ENCODE peak calls at places on chromosomes 6 and 20, in six cellular contexts. V, M, L, W, P and S are unnamed samples.
A peak's percentile ranks its signal among the peaks of the same experiment; 100 is the strongest.

GRCh38 chr6:129672883-129673631 is 36.9 kb downstream of the ARHGAP18 start:
- DNase-seq in V (no peak), M (peak; percentile 91), L (no peak), W (no peak), P (peak; percentile 71), S (no peak)

GRCh38 chr20:61120595-61121515 is 131.2 kb upstream of the CDH4 start:
- DNase-seq in V (no peak), M (peak; percentile 65), L (no peak), W (peak; percentile 66), P (peak; percentile 67), S (no peak)

GRCh38 chr6:13554929-13555333 is 19.5 kb upstream of the SIRT5 start:
- DNase-seq in V (no peak), M (peak; percentile 59), L (peak; percentile 51), W (no peak), P (peak; percentile 15), S (no peak)

GRCh38 chr6:43856005-43856765 is 86.2 kb downstream of the VEGFA start:
- DNase-seq in V (peak; percentile 74), M (peak; percentile 42), L (peak; percentile 72), W (peak; percentile 86), P (peak; percentile 45), S (no peak)

GRCh38 chr6:83708970-83709747 is at the start of gene SNAP91:
- DNase-seq in V (peak; percentile 95), M (peak; percentile 9), L (no peak), W (no peak), P (no peak), S (no peak)

GRCh38 chr20:31594558-31595379 is 10.3 kb upstream of the ID1 start:
- DNase-seq in V (no peak), M (no peak), L (peak; percentile 58), W (peak; percentile 81), P (no peak), S (no peak)

GRCh38 chr20:19918965-19919329 is 98.2 kb upstream of the NAA20 start:
- DNase-seq in V (no peak), M (no peak), L (no peak), W (no peak), P (peak; percentile 61), S (no peak)

GRCh38 chr6:36715469-36715868 is 17.8 kb downstream of the RAB44 start:
- DNase-seq in V (no peak), M (no peak), L (peak; percentile 46), W (no peak), P (no peak), S (no peak)

GRCh38 chr6:110319843-110320242 is 38.3 kb downstream of the METTL24 start:
- DNase-seq in V (no peak), M (no peak), L (no peak), W (no peak), P (no peak), S (no peak)

GRCh38 chr20:33373735-33374605 is 27.3 kb downstream of the CDK5RAP1 start:
- DNase-seq in V (no peak), M (peak; percentile 66), L (no peak), W (peak; percentile 29), P (peak; percentile 73), S (peak; percentile 46)

GRCh38 chr20:54622338-54623280 is 147.2 kb downstream of the DOK5 start:
- DNase-seq in V (no peak), M (peak; percentile 65), L (no peak), W (no peak), P (peak; percentile 17), S (no peak)

GRCh38 chr20:50601511-50602431 is 89.6 kb downstream of the RIPOR3 start:
- DNase-seq in V (no peak), M (no peak), L (no peak), W (no peak), P (no peak), S (no peak)

GRCh38 chr6:83633609-83634008 is 75.3 kb downstream of the SNAP91 start:
- DNase-seq in V (no peak), M (no peak), L (no peak), W (no peak), P (no peak), S (no peak)

GRCh38 chr6:87082160-87082721 is 12.7 kb downstream of the CGA start:
- DNase-seq in V (no peak), M (no peak), L (no peak), W (no peak), P (no peak), S (no peak)

GRCh38 chr20:45432294-45432693 is 16.4 kb downstream of the PIGT start:
- DNase-seq in V (no peak), M (no peak), L (no peak), W (no peak), P (no peak), S (no peak)

GRCh38 chr6:112841553-112842337 is 494.6 kb downstream of the RFPL4B start:
- DNase-seq in V (no peak), M (no peak), L (no peak), W (no peak), P (no peak), S (no peak)

GRCh38 chr6:120279706-120280105 is 930.1 kb upstream of the MAN1A1 start:
- DNase-seq in V (no peak), M (no peak), L (no peak), W (no peak), P (no peak), S (no peak)

GRCh38 chr6:43668151-43669028 is 19.2 kb downstream of the MRPS18A start:
- DNase-seq in V (peak; percentile 76), M (peak; percentile 48), L (peak; percentile 86), W (peak; percentile 87), P (peak; percentile 55), S (no peak)

GRCh38 chr6:130362128-130362527 is 3.7 kb upstream of the TMEM200A start:
- DNase-seq in V (no peak), M (no peak), L (no peak), W (no peak), P (no peak), S (no peak)

GRCh38 chr6:167150815-167151557 is 6.8 kb downstream of the GPR31 start:
- DNase-seq in V (no peak), M (peak; percentile 8), L (no peak), W (no peak), P (no peak), S (no peak)

DNA sequence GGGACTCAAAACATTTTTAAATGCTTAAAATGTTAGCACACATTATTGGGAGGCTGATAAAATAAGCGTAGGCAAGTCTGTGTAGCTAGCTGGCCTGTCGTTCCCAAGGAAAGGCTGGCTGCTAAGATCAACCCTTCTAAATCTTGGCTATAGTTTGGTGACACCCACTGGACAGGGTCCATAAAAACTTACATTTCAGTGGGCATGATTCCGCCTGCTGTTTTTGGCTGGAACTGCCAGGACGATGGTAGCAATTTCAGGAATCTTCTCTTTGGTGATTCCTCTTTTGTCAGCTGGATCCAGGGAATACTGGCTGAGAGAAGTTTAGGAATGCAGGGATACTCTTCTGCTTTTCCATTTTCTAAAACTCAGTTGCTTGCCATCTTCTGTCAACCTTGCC is 162.2 kb downstream of the NKAIN2 start:
- DNase-seq in V (peak; percentile 1), M (peak; percentile 4), L (no peak), W (peak; percentile 6), P (no peak), S (no peak)
- TF ChIP-seq CTCF in V (peak; percentile 35), M (no peak), L (peak; percentile 41), W (no peak), P (no peak), S (no peak)

GRCh38 chr20:58851221-58851968 is 693 bp upstream of the GNAS-AS1 start:
- DNase-seq in V (peak; percentile 45), M (no peak), L (no peak), W (no peak), P (no peak), S (no peak)

GRCh38 chr20:58850693-58851174 is at the start of gene GNAS-AS1:
- DNase-seq in V (peak; percentile 95), M (peak; percentile 93), L (peak; percentile 90), W (no peak), P (peak; percentile 92), S (peak; percentile 81)

GRCh38 chr20:58853466-58853865 is 950 bp downstream of the GNAS start:
- DNase-seq in V (no peak), M (no peak), L (no peak), W (no peak), P (no peak), S (no peak)

GRCh38 chr20:58852559-58853271 is at the start of gene GNAS:
- DNase-seq in V (peak; percentile 74), M (peak; percentile 56), L (peak; percentile 83), W (peak; percentile 63), P (peak; percentile 49), S (no peak)

GRCh38 chr20:58851969-58852458 is 502 bp upstream of the GNAS start:
- DNase-seq in V (no peak), M (no peak), L (no peak), W (no peak), P (no peak), S (no peak)
- TF ChIP-seq CTCF in V (no peak), M (no peak), L (no peak), W (no peak), P (no peak), S (no peak)

DNA sequence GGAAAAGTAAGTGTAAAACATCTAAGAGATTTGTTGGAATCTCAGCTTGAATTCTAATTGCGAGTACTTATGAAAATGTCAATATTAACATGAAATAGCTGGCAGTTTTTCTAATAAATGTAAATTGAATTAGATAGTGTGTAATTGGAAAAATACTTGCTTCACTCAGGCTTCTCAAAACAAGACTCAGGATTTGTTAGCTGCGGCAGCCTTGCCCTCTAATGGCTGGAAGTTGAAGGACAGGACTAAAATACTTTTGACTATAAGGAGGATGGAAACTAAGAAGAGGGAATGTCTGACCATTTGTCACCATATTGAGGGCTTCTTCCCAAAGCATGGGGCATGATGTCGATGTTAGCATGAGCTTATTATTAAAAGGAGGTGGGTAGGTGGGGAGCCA is 227.0 kb downstream of the UST start:
- DNase-seq in V (peak; percentile 27), M (peak; percentile 35), L (no peak), W (no peak), P (peak; percentile 67), S (no peak)
- TF ChIP-seq CTCF in V (peak; percentile 62), M (peak; percentile 72), L (peak; percentile 27), W (no peak), P (peak; percentile 84), S (peak; percentile 71)

DNA sequence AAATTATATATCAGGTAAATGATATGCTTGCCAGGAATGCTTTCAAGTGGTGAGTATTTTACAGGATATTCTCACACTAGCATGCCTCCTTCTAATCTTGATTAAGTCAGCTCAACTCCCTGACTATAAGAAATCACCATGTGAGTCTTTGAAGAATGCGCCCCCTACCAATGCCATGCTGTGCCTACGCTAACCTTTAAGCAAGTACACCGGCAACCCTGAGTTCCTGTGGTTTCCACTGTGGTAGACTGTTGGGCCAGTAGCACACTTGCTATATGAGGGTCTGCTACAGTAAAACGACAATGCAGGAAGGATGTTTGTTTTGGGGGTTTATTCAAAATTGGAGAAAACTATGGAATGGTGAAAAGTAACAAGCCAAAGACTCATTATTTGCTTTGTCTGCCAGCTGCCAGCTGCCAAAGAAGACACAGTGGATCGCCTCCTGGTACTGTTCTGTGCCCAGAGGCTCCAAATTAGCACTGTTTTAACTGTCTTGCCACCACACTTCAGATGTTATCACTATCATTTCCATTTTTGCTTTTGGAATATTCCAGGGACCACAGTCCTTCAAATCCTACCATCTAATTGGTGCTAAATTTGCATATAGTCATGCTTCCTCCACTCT is 333.5 kb downstream of the RNGTT start:
- DNase-seq in V (no peak), M (peak; percentile 6), L (no peak), W (no peak), P (no peak), S (no peak)
- TF ChIP-seq CTCF in V (no peak), M (no peak), L (no peak), W (no peak), P (no peak), S (no peak)